ENCODE peak calls at places on chromosome 16, in eight cellular contexts. X is SK-N-SH, R is right lobe of liver, Y is neural progenitor cell, A is heart right ventricle, T is thyroid gland, Q is Caco-2, H is left ventricle myocardium inferior. D is an unnamed sample.

GRCh38 chr16:79648846-79649245 is 48.3 kb upstream of the MAF start:
- DNase-seq in X (no peak), Y (no peak), R (no peak), T (no peak), A (no peak), Q (no peak), H (no peak), D (no peak)

GRCh38 chr16:22670551-22670970 is 143.4 kb upstream of the HS3ST2 start:
- DNase-seq in R (no peak), Q (peak; percentile 58), Y (peak; percentile 77), T (no peak), A (no peak), H (no peak), X (peak; percentile 64), D (peak; percentile 73)

GRCh38 chr16:66274335-66275110 is 92.0 kb upstream of the CDH5 start:
- DNase-seq in A (no peak), Y (no peak), R (peak; percentile 23), X (peak; percentile 45), Q (no peak), H (no peak), T (no peak), D (no peak)

GRCh38 chr16:55656695-55657092 is 906 bp downstream of the SLC6A2 start:
- DNase-seq in Q (no peak), H (no peak), Y (no peak), X (no peak), A (no peak), T (no peak), R (no peak), D (peak; percentile 26)

GRCh38 chr16:23156946-23157460 is 7.8 kb upstream of the USP31 start:
- DNase-seq in X (no peak), R (no peak), H (no peak), A (no peak), Y (no peak), T (no peak), Q (no peak), D (no peak)

GRCh38 chr16:77951788-77952187 is 70.6 kb upstream of the CLEC3A start:
- DNase-seq in Q (peak; percentile 65), Y (peak; percentile 50), H (no peak), T (no peak), A (no peak), R (no peak), X (peak; percentile 22), D (no peak)

GRCh38 chr16:23380501-23380951 is 72.5 kb downstream of the COG7 start:
- DNase-seq in H (no peak), X (no peak), Q (no peak), T (no peak), A (no peak), R (no peak), Y (no peak), D (no peak)

GRCh38 chr16:30369091-30369937 is 980 bp downstream of the TBC1D10B start:
- DNase-seq in X (no peak), A (no peak), Y (peak; percentile 73), H (no peak), T (no peak), R (no peak), Q (no peak), D (no peak)

GRCh38 chr16:10085078-10085798 is 97.0 kb downstream of the GRIN2A start:
- DNase-seq in T (no peak), R (no peak), X (no peak), H (no peak), A (no peak), Y (no peak), Q (peak; percentile 18), D (no peak)

GRCh38 chr16:54591816-54592246 is 305.2 kb upstream of the IRX3 start:
- DNase-seq in Q (no peak), R (no peak), Y (peak; percentile 54), H (no peak), X (no peak), T (no peak), A (no peak), D (no peak)

GRCh38 chr16:84785843-84786538 is 33.8 kb upstream of the CRISPLD2 start:
- DNase-seq in T (peak; percentile 60), Q (no peak), H (peak; percentile 44), R (no peak), X (peak; percentile 79), Y (no peak), A (peak; percentile 44), D (peak; percentile 90)

GRCh38 chr16:70695351-70696070 is 9.7 kb upstream of the MTSS2 start:
- DNase-seq in Y (peak; percentile 40), Q (no peak), H (peak; percentile 70), R (no peak), A (peak; percentile 73), X (peak; percentile 67), T (peak; percentile 69), D (peak; percentile 77)

GRCh38 chr16:28981517-28981916 is 3.3 kb upstream of the LAT start:
- DNase-seq in X (peak; percentile 72), T (no peak), Y (peak; percentile 29), Q (peak; percentile 31), H (no peak), R (no peak), A (no peak), D (peak; percentile 34)

GRCh38 chr16:61179571-61179970 is 856.7 kb downstream of the CDH8 start:
- DNase-seq in R (no peak), Y (no peak), T (peak; percentile 5), A (no peak), Q (no peak), H (no peak), X (no peak), D (no peak)

GRCh38 chr16:86887416-86887815 is 309.1 kb downstream of the FOXL1 start:
- DNase-seq in T (no peak), A (no peak), R (no peak), Y (no peak), X (no peak), Q (no peak), H (no peak), D (no peak)

GRCh38 chr16:86883583-86884188 is 305.3 kb downstream of the FOXL1 start:
- DNase-seq in A (no peak), X (no peak), Q (no peak), R (no peak), T (no peak), Y (peak; percentile 34), H (no peak), D (no peak)

GRCh38 chr16:86884256-86884655 is 305.9 kb downstream of the FOXL1 start:
- DNase-seq in A (no peak), R (no peak), Y (peak; percentile 33), T (no peak), H (no peak), X (no peak), Q (no peak), D (no peak)

GRCh38 chr16:86886651-86887050 is 308.3 kb downstream of the FOXL1 start:
- DNase-seq in R (no peak), T (no peak), Y (no peak), Q (no peak), H (no peak), A (no peak), X (no peak), D (no peak)

GRCh38 chr16:86885139-86885538 is 306.8 kb downstream of the FOXL1 start:
- DNase-seq in A (no peak), T (no peak), Q (no peak), R (no peak), X (no peak), H (no peak), Y (no peak), D (no peak)
- H3K27me3 ChIP-seq in A (no peaks in the 10 kb centered on the region), T (no peaks in the 10 kb centered on the region), Q (peaks cover 2% of the 10 kb centered on the region), R (no peaks in the 10 kb centered on the region), X (peaks cover 61% of the 10 kb centered on the region), H (peaks cover 19% of the 10 kb centered on the region), Y (no peaks in the 10 kb centered on the region), D (peaks cover 4% of the 10 kb centered on the region)

GRCh38 chr16:14043793-14044192 is 27.3 kb upstream of the MRTFB start:
- DNase-seq in H (no peak), R (no peak), Q (no peak), T (no peak), A (no peak), Y (no peak), X (no peak), D (no peak)
- TF ChIP-seq CTCF in H (no peak), R (no peak), Q (no peak), T (no peak), A (no peak), Y (no peak), X (no peak), D (no peak)

GRCh38 chr16:15575293-15576049 is 67.5 kb downstream of the MARF1 start:
- DNase-seq in R (no peak), Y (no peak), A (no peak), H (no peak), Q (no peak), T (no peak), X (no peak), D (no peak)

GRCh38 chr16:15576960-15577958 is 65.7 kb downstream of the MARF1 start:
- DNase-seq in A (no peak), Q (peak; percentile 20), X (no peak), Y (no peak), H (no peak), T (no peak), R (peak; percentile 88), D (peak; percentile 95)

GRCh38 chr16:15572329-15573001 is 70.5 kb downstream of the MARF1 start:
- DNase-seq in A (no peak), T (no peak), R (no peak), Q (no peak), H (no peak), X (no peak), Y (no peak), D (no peak)

GRCh38 chr16:15574614-15574948 is 68.4 kb downstream of the MARF1 start:
- DNase-seq in Y (no peak), R (no peak), T (no peak), A (no peak), H (no peak), Q (no peak), X (no peak), D (no peak)

GRCh38 chr16:15573274-15573895 is 69.6 kb downstream of the MARF1 start:
- DNase-seq in X (no peak), T (no peak), H (no peak), Q (no peak), Y (no peak), R (no peak), A (no peak), D (no peak)
- H3K27me3 ChIP-seq in X (no peaks in the 10 kb centered on the region), T (no peaks in the 10 kb centered on the region), H (no peaks in the 10 kb centered on the region), Q (no peaks in the 10 kb centered on the region), Y (no peaks in the 10 kb centered on the region), R (no peaks in the 10 kb centered on the region), A (no peaks in the 10 kb centered on the region), D (no peaks in the 10 kb centered on the region)

GRCh38 chr16:1543085-1543896 is 9.8 kb downstream of the TMEM204 start:
- DNase-seq in T (peak; percentile 51), Y (peak; percentile 17), R (peak; percentile 61), A (peak; percentile 81), H (peak; percentile 78), X (peak; percentile 64), Q (peak; percentile 43), D (peak; percentile 53)
- TF ChIP-seq CTCF in T (no peak), Y (no peak), R (no peak), A (no peak), H (no peak), X (peak; percentile 39), Q (peak; percentile 12), D (peak; percentile 29)